ENCODE peak calls at places on chromosomes 13 and 19, in ten cellular contexts. C is AG10803; O is left ventricle myocardium superior; J is ELF-1; K is iris pigment epithelial cell; T is T-helper 1 cell; A is activated T-helper 1 cell treated with Interleukin-2 at 50 U/mL for 16 hours; R is fibroblast of mammary gland; W is HEK293T; G is stimulated activated CD4-positive, alpha-beta T cell treated with anti-CD3 and anti-CD28 coated beads, TNF-alpha, amount 100 ng/mL, for 24 hours. V is an unnamed sample.

GRCh38 chr19:4093643-4094175 is 27.0 kb upstream of the ZBTB7A start:
- DNase-seq in C (no peak), O (no peak), J (no peak), K (no peak), T (no peak), A (no peak), R (no peak), W (no peak), G (no peak), V (no peak)

GRCh38 chr19:57759096-57759495 is 10.4 kb upstream of the ZNF586 start:
- DNase-seq in C (no peak), O (no peak), J (no peak), K (no peak), T (no peak), A (no peak), R (no peak), W (no peak), G (no peak), V (no peak)

GRCh38 chr13:36986462-36987240 is 12.5 kb downstream of the ALG5 start:
- DNase-seq in C (peak), O (no peak), J (no peak), K (peak), T (no peak), A (no peak), R (peak), W (no peak), G (no peak), V (no peak)

GRCh38 chr19:47752440-47753211 is 7.3 kb downstream of the NOP53 start:
- DNase-seq in C (no peak), O (no peak), J (no peak), K (no peak), T (no peak), A (no peak), R (no peak), W (no peak), G (no peak), V (no peak)

GRCh38 chr19:3336680-3337523 is 29.5 kb upstream of the NFIC start:
- DNase-seq in C (peak), O (peak), J (no peak), K (peak), T (no peak), A (no peak), R (peak), W (no peak), G (no peak), V (no peak)

GRCh38 chr19:29446331-29446730 is 79.5 kb upstream of the VSTM2B start:
- DNase-seq in C (no peak), O (no peak), J (no peak), K (no peak), T (no peak), A (no peak), R (no peak), W (no peak), G (no peak), V (no peak)

GRCh38 chr19:19361075-19361594 is 40.5 kb downstream of the MAU2 start:
- DNase-seq in C (peak), O (peak), J (peak), K (peak), T (no peak), A (peak), R (peak), W (peak), G (peak), V (peak)

GRCh38 chr13:112348642-112349345 is 27.4 kb upstream of the SPACA7 start:
- DNase-seq in C (no peak), O (no peak), J (no peak), K (no peak), T (no peak), A (no peak), R (no peak), W (no peak), G (no peak), V (no peak)

GRCh38 chr13:70255406-70255991 is 147.2 kb upstream of the KLHL1 start:
- DNase-seq in C (no peak), O (no peak), J (no peak), K (no peak), T (no peak), A (no peak), R (no peak), W (no peak), G (no peak), V (no peak)

GRCh38 chr13:111479412-111479811 is 159.0 kb downstream of the TEX29 start:
- DNase-seq in C (no peak), O (no peak), J (no peak), K (no peak), T (no peak), A (no peak), R (no peak), W (no peak), G (no peak), V (no peak)

GRCh38 chr13:113023217-113023597 is 54.2 kb downstream of the MCF2L start:
- DNase-seq in C (no peak), O (no peak), J (no peak), K (peak), T (no peak), A (no peak), R (no peak), W (no peak), G (no peak), V (no peak)

GRCh38 chr13:26051231-26052135 is at the start of gene SHISA2:
- DNase-seq in C (peak), O (peak), J (peak), K (peak), T (peak), A (peak), R (peak), W (peak), G (peak), V (no peak)

GRCh38 chr19:42148270-42148669 is 16.0 kb upstream of the POU2F2 start:
- DNase-seq in C (no peak), O (no peak), J (no peak), K (no peak), T (no peak), A (no peak), R (no peak), W (no peak), G (no peak), V (no peak)

GRCh38 chr19:45553464-45553863 is 31.1 kb downstream of the OPA3 start:
- DNase-seq in C (no peak), O (no peak), J (peak), K (no peak), T (no peak), A (no peak), R (no peak), W (peak), G (no peak), V (no peak)

GRCh38 chr19:6556480-6556879 is 25.7 kb downstream of the TNFSF9 start:
- DNase-seq in C (no peak), O (no peak), J (no peak), K (peak), T (no peak), A (no peak), R (no peak), W (no peak), G (no peak), V (no peak)

GRCh38 chr13:30355405-30355741 is 48.0 kb upstream of the KATNAL1 start:
- DNase-seq in C (no peak), O (peak), J (peak), K (no peak), T (no peak), A (no peak), R (no peak), W (no peak), G (no peak), V (no peak)

GRCh38 chr19:20186163-20186562 is 19.1 kb downstream of the ZNF486 start:
- DNase-seq in C (peak), O (no peak), J (no peak), K (no peak), T (no peak), A (no peak), R (no peak), W (no peak), G (no peak), V (no peak)

GRCh38 chr13:37148501-37148900 is 43.0 kb upstream of the CSNK1A1L start:
- DNase-seq in C (no peak), O (no peak), J (no peak), K (peak), T (no peak), A (no peak), R (peak), W (no peak), G (no peak), V (no peak)

GRCh38 chr19:15871570-15871969 is 26.3 kb downstream of the CYP4F2 start:
- DNase-seq in C (no peak), O (no peak), J (no peak), K (no peak), T (no peak), A (no peak), R (no peak), W (no peak), G (peak), V (no peak)

GRCh38 chr13:112249644-112250610 is 126.2 kb upstream of the SPACA7 start:
- DNase-seq in C (no peak), O (no peak), J (no peak), K (no peak), T (no peak), A (no peak), R (no peak), W (no peak), G (no peak), V (no peak)

GRCh38 chr19:45469835-45470146 is 2.0 kb downstream of the FOSB start:
- DNase-seq in C (no peak), O (no peak), J (no peak), K (no peak), T (no peak), A (no peak), R (no peak), W (no peak), G (no peak), V (no peak)

GRCh38 chr13:29483211-29483610 is 112.3 kb downstream of the SLC7A1 start:
- DNase-seq in C (no peak), O (peak), J (no peak), K (no peak), T (no peak), A (no peak), R (no peak), W (no peak), G (no peak), V (no peak)

GRCh38 chr19:19057720-19058119 is 6.1 kb upstream of the SLC25A42 start:
- DNase-seq in C (no peak), O (no peak), J (no peak), K (no peak), T (no peak), A (no peak), R (no peak), W (no peak), G (no peak), V (no peak)

GRCh38 chr13:22915442-22916082 is 265.2 kb upstream of the SGCG start:
- DNase-seq in C (peak), O (peak), J (peak), K (peak), T (no peak), A (no peak), R (peak), W (peak), G (no peak), V (peak)

GRCh38 chr13:110519506-110519905 is 42.0 kb downstream of the RAB20 start:
- DNase-seq in C (no peak), O (no peak), J (no peak), K (no peak), T (no peak), A (no peak), R (no peak), W (no peak), G (no peak), V (no peak)

GRCh38 chr13:41668130-41668757 is 210.9 kb downstream of the RGCC start:
- DNase-seq in C (peak), O (peak), J (peak), K (peak), T (no peak), A (no peak), R (peak), W (peak), G (no peak), V (peak)

GRCh38 chr19:11247391-11247790 is 8.0 kb downstream of the ANGPTL8 start:
- DNase-seq in C (no peak), O (peak), J (no peak), K (no peak), T (no peak), A (no peak), R (peak), W (no peak), G (no peak), V (no peak)

GRCh38 chr19:49337267-49338022 is 2.2 kb downstream of the CD37 start:
- DNase-seq in C (no peak), O (no peak), J (no peak), K (no peak), T (no peak), A (no peak), R (no peak), W (no peak), G (no peak), V (no peak)

GRCh38 chr19:16584825-16585801 is 12.9 kb upstream of the SLC35E1 start:
- DNase-seq in C (no peak), O (no peak), J (peak), K (no peak), T (no peak), A (no peak), R (no peak), W (no peak), G (no peak), V (no peak)

V was measured in HS-5.